ENCODE peak calls at places on chromosomes 7 and 10, in seven cellular contexts. One of them, this sample, is unnamed.

GRCh38 chr7:156192921-156193320 is 380.7 kb upstream of the SHH start:
- DNase-seq in NB4: no peak
- DNase-seq in CD4-positive, alpha-beta T cell: no peak
- DNase-seq in lower leg skin: no peak
- DNase-seq in CD8-positive, alpha-beta T cell: no peak
- DNase-seq in HFF-Myc: no peak
- DNase-seq in GM20000: no peak
- DNase-seq in this sample: no peak

GRCh38 chr7:20217193-20217948 is at the start of gene MACC1:
- DNase-seq in GM20000: peak; percentile 36
- DNase-seq in CD8-positive, alpha-beta T cell: no peak
- DNase-seq in CD4-positive, alpha-beta T cell: no peak
- DNase-seq in lower leg skin: peak; percentile 37
- DNase-seq in NB4: peak; percentile 79
- DNase-seq in HFF-Myc: no peak
- DNase-seq in this sample: no peak

GRCh38 chr10:78898341-78899097 is 170.2 kb upstream of the ZMIZ1 start:
- DNase-seq in lower leg skin: no peak
- DNase-seq in NB4: no peak
- DNase-seq in CD4-positive, alpha-beta T cell: no peak
- DNase-seq in HFF-Myc: no peak
- DNase-seq in GM20000: no peak
- DNase-seq in CD8-positive, alpha-beta T cell: no peak
- DNase-seq in this sample: no peak

GRCh38 chr7:43260980-43261878 is 148.8 kb downstream of the HECW1 start:
- DNase-seq in CD4-positive, alpha-beta T cell: peak; percentile 24
- DNase-seq in lower leg skin: peak; percentile 41
- DNase-seq in HFF-Myc: peak; percentile 75
- DNase-seq in CD8-positive, alpha-beta T cell: no peak
- DNase-seq in NB4: peak; percentile 82
- DNase-seq in GM20000: peak; percentile 72
- DNase-seq in this sample: peak; percentile 77

GRCh38 chr10:62048919-62049636 is 147.6 kb downstream of the ARID5B start:
- DNase-seq in CD8-positive, alpha-beta T cell: peak; percentile 13
- DNase-seq in NB4: peak; percentile 36
- DNase-seq in CD4-positive, alpha-beta T cell: peak; percentile 63
- DNase-seq in GM20000: no peak
- DNase-seq in HFF-Myc: peak; percentile 94
- DNase-seq in lower leg skin: peak; percentile 93
- DNase-seq in this sample: peak; percentile 81

GRCh38 chr7:47707596-47707995 is 125.7 kb upstream of the TNS3 start:
- DNase-seq in lower leg skin: no peak
- DNase-seq in CD8-positive, alpha-beta T cell: no peak
- DNase-seq in NB4: no peak
- DNase-seq in HFF-Myc: no peak
- DNase-seq in CD4-positive, alpha-beta T cell: no peak
- DNase-seq in GM20000: no peak
- DNase-seq in this sample: no peak

GRCh38 chr10:52644678-52645434 is 127.7 kb downstream of the MBL2 start:
- DNase-seq in CD4-positive, alpha-beta T cell: no peak
- DNase-seq in HFF-Myc: peak; percentile 38
- DNase-seq in CD8-positive, alpha-beta T cell: no peak
- DNase-seq in GM20000: peak; percentile 24
- DNase-seq in lower leg skin: no peak
- DNase-seq in NB4: peak; percentile 63
- DNase-seq in this sample: peak; percentile 37

GRCh38 chr7:100827330-100828226 is at the start of gene EPHB4:
- DNase-seq in CD4-positive, alpha-beta T cell: no peak
- DNase-seq in CD8-positive, alpha-beta T cell: no peak
- DNase-seq in GM20000: peak; percentile 41
- DNase-seq in NB4: peak; percentile 81
- DNase-seq in lower leg skin: peak; percentile 58
- DNase-seq in HFF-Myc: peak; percentile 56
- DNase-seq in this sample: peak; percentile 91

GRCh38 chr7:2936891-2937580 is 92.9 kb upstream of the GNA12 start:
- DNase-seq in HFF-Myc: no peak
- DNase-seq in CD4-positive, alpha-beta T cell: no peak
- DNase-seq in CD8-positive, alpha-beta T cell: no peak
- DNase-seq in GM20000: no peak
- DNase-seq in lower leg skin: no peak
- DNase-seq in NB4: no peak
- DNase-seq in this sample: no peak

GRCh38 chr10:59651902-59652301 is 57.7 kb downstream of the SLC16A9 start:
- DNase-seq in NB4: no peak
- DNase-seq in CD4-positive, alpha-beta T cell: no peak
- DNase-seq in GM20000: no peak
- DNase-seq in CD8-positive, alpha-beta T cell: no peak
- DNase-seq in HFF-Myc: no peak
- DNase-seq in lower leg skin: no peak
- DNase-seq in this sample: no peak
- TF ChIP-seq CTCF in NB4: no peak
- TF ChIP-seq CTCF in CD4-positive, alpha-beta T cell: no peak
- TF ChIP-seq CTCF in GM20000: no peak
- TF ChIP-seq CTCF in CD8-positive, alpha-beta T cell: no peak
- TF ChIP-seq CTCF in HFF-Myc: no peak
- TF ChIP-seq CTCF in lower leg skin: no peak
- TF ChIP-seq CTCF in this sample: no peak

GRCh38 chr7:92693519-92693918 is 103.3 kb upstream of the FAM133B start:
- DNase-seq in CD8-positive, alpha-beta T cell: no peak
- DNase-seq in HFF-Myc: no peak
- DNase-seq in lower leg skin: no peak
- DNase-seq in CD4-positive, alpha-beta T cell: no peak
- DNase-seq in NB4: no peak
- DNase-seq in GM20000: no peak
- DNase-seq in this sample: no peak

GRCh38 chr7:92695308-92696261 is 105.4 kb upstream of the FAM133B start:
- DNase-seq in CD8-positive, alpha-beta T cell: no peak
- DNase-seq in NB4: no peak
- DNase-seq in GM20000: no peak
- DNase-seq in HFF-Myc: peak; percentile 85
- DNase-seq in CD4-positive, alpha-beta T cell: no peak
- DNase-seq in lower leg skin: no peak
- DNase-seq in this sample: peak; percentile 58

GRCh38 chr7:92696584-92696983 is 106.4 kb upstream of the FAM133B start:
- DNase-seq in HFF-Myc: no peak
- DNase-seq in GM20000: no peak
- DNase-seq in NB4: no peak
- DNase-seq in CD4-positive, alpha-beta T cell: no peak
- DNase-seq in lower leg skin: no peak
- DNase-seq in CD8-positive, alpha-beta T cell: no peak
- DNase-seq in this sample: no peak

GRCh38 chr7:92694211-92694610 is 104.0 kb upstream of the FAM133B start:
- DNase-seq in lower leg skin: no peak
- DNase-seq in CD8-positive, alpha-beta T cell: no peak
- DNase-seq in HFF-Myc: no peak
- DNase-seq in CD4-positive, alpha-beta T cell: no peak
- DNase-seq in GM20000: no peak
- DNase-seq in NB4: no peak
- DNase-seq in this sample: no peak

DNA sequence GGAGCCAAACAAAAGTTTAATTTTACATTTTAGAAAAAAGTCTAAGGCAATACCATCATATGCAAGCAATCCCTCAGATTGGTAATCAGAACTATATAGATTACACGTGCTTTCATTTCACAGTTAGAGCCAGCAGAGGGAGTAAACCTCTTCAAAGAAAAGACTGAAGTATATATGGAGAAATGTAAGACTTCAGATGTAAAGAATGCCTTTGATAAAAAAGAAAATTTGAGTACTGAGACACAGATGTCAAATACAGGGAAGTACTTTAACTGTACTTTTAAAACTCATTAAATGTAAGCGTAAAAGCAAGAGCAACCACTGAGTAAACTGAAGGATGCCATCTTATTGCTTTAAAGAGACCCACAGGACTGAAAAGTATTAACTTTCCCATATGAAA is 101.4 kb upstream of the FAM133B start:
- DNase-seq in CD4-positive, alpha-beta T cell: no peak
- DNase-seq in NB4: peak; percentile 68
- DNase-seq in HFF-Myc: peak; percentile 29
- DNase-seq in GM20000: peak; percentile 40
- DNase-seq in CD8-positive, alpha-beta T cell: no peak
- DNase-seq in lower leg skin: no peak
- DNase-seq in this sample: no peak
- TF ChIP-seq CTCF in CD4-positive, alpha-beta T cell: peak; percentile 67
- TF ChIP-seq CTCF in NB4: peak; percentile 47
- TF ChIP-seq CTCF in HFF-Myc: peak; percentile 33
- TF ChIP-seq CTCF in GM20000: peak; percentile 43
- TF ChIP-seq CTCF in CD8-positive, alpha-beta T cell: peak; percentile 73
- TF ChIP-seq CTCF in lower leg skin: no peak
- TF ChIP-seq CTCF in this sample: peak; percentile 46

GRCh38 chr10:11787846-11788245 is 35.3 kb upstream of the PROSER2 start:
- DNase-seq in CD8-positive, alpha-beta T cell: no peak
- DNase-seq in CD4-positive, alpha-beta T cell: no peak
- DNase-seq in NB4: no peak
- DNase-seq in HFF-Myc: no peak
- DNase-seq in GM20000: no peak
- DNase-seq in lower leg skin: no peak
- DNase-seq in this sample: no peak
- TF ChIP-seq CTCF in CD8-positive, alpha-beta T cell: no peak
- TF ChIP-seq CTCF in CD4-positive, alpha-beta T cell: no peak
- TF ChIP-seq CTCF in NB4: no peak
- TF ChIP-seq CTCF in HFF-Myc: no peak
- TF ChIP-seq CTCF in GM20000: no peak
- TF ChIP-seq CTCF in lower leg skin: no peak
- TF ChIP-seq CTCF in this sample: no peak

GRCh38 chr7:87318741-87319140 is 26.7 kb upstream of the CROT start:
- DNase-seq in lower leg skin: no peak
- DNase-seq in CD4-positive, alpha-beta T cell: no peak
- DNase-seq in HFF-Myc: no peak
- DNase-seq in NB4: no peak
- DNase-seq in GM20000: no peak
- DNase-seq in CD8-positive, alpha-beta T cell: no peak
- DNase-seq in this sample: no peak
- TF ChIP-seq CTCF in lower leg skin: no peak
- TF ChIP-seq CTCF in CD4-positive, alpha-beta T cell: no peak
- TF ChIP-seq CTCF in HFF-Myc: no peak
- TF ChIP-seq CTCF in NB4: no peak
- TF ChIP-seq CTCF in GM20000: no peak
- TF ChIP-seq CTCF in CD8-positive, alpha-beta T cell: no peak
- TF ChIP-seq CTCF in this sample: no peak

DNA sequence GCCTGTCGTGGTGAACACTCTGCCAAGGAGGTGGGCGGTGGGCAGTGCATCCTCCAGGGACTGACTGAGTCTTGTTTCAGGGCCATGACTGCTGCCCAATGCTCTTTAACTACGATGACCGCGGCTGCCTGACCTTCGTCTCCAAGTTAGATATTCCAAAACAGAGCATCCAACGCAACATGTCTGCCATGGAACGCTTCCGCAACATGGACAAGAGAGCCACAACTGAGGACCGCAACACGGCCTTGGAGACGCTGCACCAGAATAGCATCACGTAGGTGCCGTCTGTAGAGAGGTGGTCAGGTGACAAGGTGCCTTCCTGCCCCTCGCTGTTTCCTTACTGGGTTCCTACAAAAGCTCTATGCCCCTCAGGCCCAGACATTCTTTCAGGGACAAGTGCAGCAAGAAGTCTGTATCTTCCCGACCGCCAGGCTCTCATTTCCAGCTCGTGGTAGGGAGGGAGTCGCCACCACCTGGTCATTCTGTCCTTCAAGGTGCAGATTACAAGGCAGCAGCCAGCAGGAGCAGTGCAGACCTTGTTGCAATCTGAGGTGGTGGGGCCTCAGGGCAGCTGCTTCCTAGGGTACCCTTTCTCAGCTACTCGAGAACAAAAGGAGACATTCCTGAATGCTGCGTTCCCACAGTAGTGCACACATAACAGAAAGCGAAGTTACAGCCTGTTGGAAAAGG is 14.9 kb upstream of the ARPC1B start:
- DNase-seq in GM20000: no peak
- DNase-seq in CD8-positive, alpha-beta T cell: no peak
- DNase-seq in lower leg skin: no peak
- DNase-seq in NB4: no peak
- DNase-seq in HFF-Myc: no peak
- DNase-seq in CD4-positive, alpha-beta T cell: no peak
- DNase-seq in this sample: no peak
- TF ChIP-seq CTCF in GM20000: no peak
- TF ChIP-seq CTCF in CD8-positive, alpha-beta T cell: no peak
- TF ChIP-seq CTCF in lower leg skin: no peak
- TF ChIP-seq CTCF in NB4: no peak
- TF ChIP-seq CTCF in HFF-Myc: no peak
- TF ChIP-seq CTCF in CD4-positive, alpha-beta T cell: no peak
- TF ChIP-seq CTCF in this sample: no peak

DNA sequence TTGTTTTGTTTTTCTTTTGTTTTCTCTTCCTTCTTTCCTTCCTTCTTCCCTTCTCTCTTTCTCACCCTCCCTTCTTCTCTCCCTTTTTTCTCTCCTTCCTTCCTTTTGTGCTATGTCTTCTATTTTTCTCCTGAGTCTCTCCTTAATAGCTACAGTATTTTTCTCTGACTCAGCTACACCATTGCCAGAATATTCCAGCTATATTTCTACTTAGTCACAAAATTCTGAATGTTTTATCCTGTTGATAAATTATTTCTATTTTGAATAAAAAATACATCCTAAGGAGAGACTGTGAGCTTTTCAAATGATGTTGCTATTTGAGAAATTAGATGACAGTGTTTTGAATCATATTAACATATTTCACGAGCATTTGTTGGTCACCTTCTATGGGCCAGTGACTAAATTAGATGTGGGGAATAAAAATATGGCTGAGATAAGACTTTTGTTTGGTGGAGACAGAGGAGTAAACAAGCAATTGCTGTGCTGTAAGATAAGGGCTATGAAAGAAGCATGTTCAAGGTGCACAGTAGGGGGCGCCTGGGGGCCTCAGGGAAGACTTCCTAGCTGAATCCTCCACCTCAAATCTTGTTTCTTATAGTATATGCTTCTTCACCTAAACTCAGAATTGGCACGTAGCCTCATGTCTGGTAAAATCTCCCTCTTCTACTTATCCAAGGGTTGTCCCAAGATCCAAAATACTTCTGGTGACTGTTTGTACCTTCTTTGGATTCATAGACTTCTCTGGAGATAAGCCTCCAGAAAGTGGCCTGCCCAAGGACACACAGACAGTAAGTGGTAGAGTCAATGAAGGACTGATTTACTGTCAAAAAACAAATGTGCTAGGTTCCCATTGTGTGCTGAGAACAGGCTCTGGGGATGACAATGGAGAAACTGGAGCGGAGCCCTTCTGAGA is 115.5 kb upstream of the CREB5 start:
- DNase-seq in CD8-positive, alpha-beta T cell: no peak
- DNase-seq in NB4: peak; percentile 70
- DNase-seq in GM20000: peak; percentile 27
- DNase-seq in HFF-Myc: no peak
- DNase-seq in CD4-positive, alpha-beta T cell: peak; percentile 13
- DNase-seq in lower leg skin: no peak
- DNase-seq in this sample: peak; percentile 64
- TF ChIP-seq CTCF in CD8-positive, alpha-beta T cell: peak; percentile 61
- TF ChIP-seq CTCF in NB4: peak; percentile 91
- TF ChIP-seq CTCF in GM20000: peak; percentile 33
- TF ChIP-seq CTCF in HFF-Myc: peak; percentile 85
- TF ChIP-seq CTCF in CD4-positive, alpha-beta T cell: peak; percentile 67
- TF ChIP-seq CTCF in lower leg skin: no peak
- TF ChIP-seq CTCF in this sample: peak; percentile 73

GRCh38 chr10:119526606-119527592 is 15.6 kb downstream of the RGS10 start:
- DNase-seq in CD4-positive, alpha-beta T cell: no peak
- DNase-seq in lower leg skin: no peak
- DNase-seq in GM20000: no peak
- DNase-seq in CD8-positive, alpha-beta T cell: no peak
- DNase-seq in HFF-Myc: no peak
- DNase-seq in NB4: no peak
- DNase-seq in this sample: no peak
- TF ChIP-seq CTCF in CD4-positive, alpha-beta T cell: no peak
- TF ChIP-seq CTCF in lower leg skin: no peak
- TF ChIP-seq CTCF in GM20000: no peak
- TF ChIP-seq CTCF in CD8-positive, alpha-beta T cell: no peak
- TF ChIP-seq CTCF in HFF-Myc: no peak
- TF ChIP-seq CTCF in NB4: peak; percentile 22
- TF ChIP-seq CTCF in this sample: peak; percentile 32